ENCODE peak calls at places on chromosomes 6 and 20, in eight cellular contexts. E, P, X, H, A, V, G and N are unnamed samples.

GRCh38 chr20:57060407-57061057 is 205.9 kb downstream of the BMP7 start:
- DNase-seq in E (no peak), X (peak), G (no peak), V (no peak), P (no peak), A (no peak), H (no peak), N (no peak)

GRCh38 chr6:46052479-46052878 is 36.8 kb upstream of the CLIC5 start:
- DNase-seq in E (no peak), V (no peak), A (no peak), H (no peak), P (no peak), X (no peak), G (no peak), N (no peak)

GRCh38 chr20:4160761-4161305 is 145.5 kb upstream of the RNF24 start:
- DNase-seq in A (no peak), H (peak), E (no peak), P (peak), V (peak), G (no peak), X (peak), N (no peak)

GRCh38 chr20:47926731-47927130 is 141.4 kb upstream of the SULF2 start:
- DNase-seq in P (no peak), G (no peak), V (no peak), E (no peak), X (no peak), A (no peak), H (no peak), N (no peak)

GRCh38 chr20:50735813-50736212 is 4.4 kb downstream of the PARD6B start:
- DNase-seq in H (no peak), G (no peak), A (no peak), V (no peak), E (no peak), P (no peak), X (no peak), N (no peak)

GRCh38 chr6:157763129-157763893 is 59.7 kb upstream of the SNX9 start:
- DNase-seq in H (peak), X (peak), V (peak), P (peak), A (peak), G (peak), E (no peak), N (no peak)

GRCh38 chr6:166449036-166449435 is 66.3 kb upstream of the MPC1 start:
- DNase-seq in V (no peak), H (no peak), A (no peak), G (no peak), P (no peak), X (no peak), E (no peak), N (no peak)

GRCh38 chr6:33727932-33728331 is 16.4 kb upstream of the UQCC2 start:
- DNase-seq in A (no peak), G (no peak), X (no peak), V (no peak), P (no peak), E (no peak), H (peak), N (no peak)

GRCh38 chr6:31744422-31744821 is 4.6 kb downstream of the MSH5 start:
- DNase-seq in P (no peak), G (no peak), E (no peak), H (no peak), V (no peak), X (no peak), A (no peak), N (no peak)

GRCh38 chr6:105522626-105523322 is 119.9 kb upstream of the PREP start:
- DNase-seq in A (no peak), H (no peak), P (no peak), G (no peak), V (no peak), X (no peak), E (no peak), N (no peak)

GRCh38 chr6:132133734-132134490 is 182.7 kb upstream of the CCN2 start:
- DNase-seq in P (no peak), G (no peak), V (no peak), X (peak), A (no peak), H (no peak), E (no peak), N (no peak)

GRCh38 chr6:74137910-74138309 is 441.9 kb downstream of the CD109 start:
- DNase-seq in V (peak), G (no peak), X (no peak), E (no peak), A (no peak), H (no peak), P (no peak), N (no peak)
- H3K4me3 ChIP-seq in V (no peak), G (no peak), X (no peak), E (no peak), A (no peak), H (no peak), P (no peak), N (no peak)

GRCh38 chr6:128491643-128492206 is 28.7 kb downstream of the PTPRK start:
- DNase-seq in G (no peak), V (no peak), H (no peak), X (no peak), E (peak), P (no peak), A (no peak), N (peak)
- H3K4me3 ChIP-seq in G (peak), V (no peak), H (peak), X (peak), E (no peak), P (peak), A (no peak), N (no peak)

DNA sequence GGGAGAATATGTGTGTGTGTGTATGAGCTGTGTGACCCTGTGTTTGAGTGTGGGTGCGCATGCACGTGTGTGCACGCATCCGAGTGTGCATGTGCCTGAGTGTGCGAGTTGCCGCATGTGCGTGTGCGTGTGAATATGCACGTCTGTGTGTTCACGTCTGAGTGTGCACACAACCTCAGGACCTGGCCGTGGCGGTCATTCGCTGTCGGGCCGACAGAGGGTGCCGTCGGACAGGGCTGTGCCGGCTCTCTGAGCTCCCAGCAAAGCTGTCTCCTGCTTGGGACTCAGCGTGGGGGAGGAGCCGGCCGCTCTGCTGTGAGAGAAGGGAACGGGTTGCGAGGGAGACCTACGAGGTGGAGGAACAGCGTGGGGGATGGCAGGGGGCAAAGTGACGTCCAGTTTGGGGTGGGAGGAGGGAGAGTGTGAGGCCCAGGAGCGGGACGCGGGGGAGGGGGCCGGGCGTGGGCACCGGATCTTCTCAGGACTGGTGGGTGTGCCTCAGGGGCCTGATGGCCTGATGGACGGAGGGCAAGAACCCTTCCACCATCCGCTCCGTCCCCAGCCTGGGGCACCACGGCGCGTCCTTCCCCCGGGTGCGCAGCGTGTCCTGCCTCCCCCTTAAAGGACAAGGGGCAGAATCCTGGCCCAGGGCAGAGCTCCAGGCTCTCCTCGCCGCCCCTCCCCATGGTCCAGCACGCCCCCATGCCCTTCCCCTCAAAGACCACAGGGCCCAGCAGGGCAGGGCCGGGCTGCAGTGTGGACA is 19.9 kb downstream of the SLC17A9 start:
- DNase-seq in V (peak), E (peak), P (peak), G (peak), X (peak), H (peak), A (peak), N (peak)
- H3K4me3 ChIP-seq in V (no peak), E (no peak), P (no peak), G (peak), X (peak), H (no peak), A (no peak), N (no peak)

GRCh38 chr6:30211306-30211705 is 1.9 kb downstream of the TRIM26 start:
- DNase-seq in X (no peak), A (no peak), H (no peak), E (no peak), G (no peak), V (no peak), P (no peak), N (no peak)
- H3K4me3 ChIP-seq in X (no peak), A (no peak), H (peak), E (no peak), G (no peak), V (no peak), P (no peak), N (peak)

DNA sequence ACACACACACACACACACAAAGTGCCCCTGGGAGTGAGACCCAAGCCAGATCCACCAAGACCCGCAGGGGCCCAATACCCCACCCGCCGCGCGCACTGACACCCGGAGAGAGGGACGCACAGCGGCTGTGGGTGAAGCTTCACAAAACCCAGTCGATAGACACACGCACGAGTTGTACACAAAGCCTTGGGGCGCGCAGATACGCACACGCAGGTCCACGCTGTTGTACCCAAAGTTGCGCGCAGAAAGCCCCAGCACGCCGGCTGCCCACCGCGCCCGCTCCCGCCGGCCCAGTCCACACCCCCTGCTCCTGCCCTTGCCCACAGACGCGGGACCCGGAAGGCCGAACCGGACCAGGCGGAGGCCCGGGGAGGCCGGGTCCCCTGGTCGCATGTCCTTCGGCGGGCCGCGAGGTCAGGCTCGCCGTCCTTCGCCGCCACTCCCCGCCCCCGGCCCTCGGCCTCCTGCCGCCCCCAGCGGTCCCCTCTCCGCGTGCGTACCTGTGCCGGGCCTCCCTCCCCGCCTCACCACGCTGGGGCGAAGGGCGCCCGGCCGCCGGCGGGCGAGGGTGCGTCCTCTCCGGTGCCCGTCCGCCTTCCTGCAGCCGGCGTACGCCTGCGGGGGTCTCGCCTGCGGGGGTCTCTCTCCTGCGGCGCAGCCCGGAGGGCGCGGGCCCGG is at the start of gene TMEM74B:
- DNase-seq in G (no peak), E (no peak), P (no peak), H (no peak), A (no peak), V (peak), X (no peak), N (no peak)
- H3K4me3 ChIP-seq in G (peak), E (no peak), P (no peak), H (no peak), A (no peak), V (peak), X (peak), N (no peak)

GRCh38 chr6:137872071-137872470 is 5.0 kb downstream of the TNFAIP3 start:
- DNase-seq in H (no peak), X (no peak), P (no peak), E (peak), V (no peak), G (no peak), A (no peak), N (no peak)

GRCh38 chr6:137874204-137875001 is 7.3 kb downstream of the TNFAIP3 start:
- DNase-seq in X (no peak), A (peak), E (peak), P (no peak), V (no peak), H (no peak), G (no peak), N (no peak)

GRCh38 chr6:137875606-137876005 is 8.5 kb downstream of the TNFAIP3 start:
- DNase-seq in P (no peak), V (no peak), X (no peak), H (no peak), E (peak), A (no peak), G (no peak), N (no peak)

GRCh38 chr6:137871299-137871698 is 4.2 kb downstream of the TNFAIP3 start:
- DNase-seq in E (peak), X (no peak), P (no peak), H (no peak), G (no peak), V (no peak), A (no peak), N (no peak)

DNA sequence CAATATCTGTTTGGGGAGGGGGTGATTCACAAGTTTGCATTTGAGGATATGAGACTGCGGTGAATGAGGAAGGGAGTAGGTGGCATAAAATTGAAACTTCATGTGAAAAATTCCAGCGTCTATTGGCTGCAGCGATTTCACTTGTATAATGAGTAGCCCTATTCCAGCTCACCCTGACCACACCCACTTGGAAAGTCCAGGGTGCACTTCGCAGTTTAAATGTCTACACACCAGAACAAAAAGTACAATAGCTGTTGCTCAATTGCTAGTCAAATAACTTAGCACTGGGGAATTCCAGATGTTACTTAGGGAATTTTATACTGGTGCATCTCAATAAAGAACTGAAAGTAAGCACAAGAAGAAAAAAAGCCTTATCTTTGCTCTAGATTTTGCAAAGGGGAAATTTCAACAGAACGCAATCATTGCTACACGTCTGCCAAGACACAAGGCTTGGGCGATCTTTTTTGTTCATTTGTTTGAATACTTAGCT is 6.3 kb downstream of the TNFAIP3 start:
- DNase-seq in A (peak), P (peak), V (peak), E (peak), G (no peak), H (no peak), X (peak), N (peak)
- H3K4me3 ChIP-seq in A (no peak), P (peak), V (no peak), E (peak), G (peak), H (peak), X (peak), N (peak)